ENCODE peak calls at places on chromosomes 7 and 10, in ten cellular contexts. L, K, D, F, N, A, Z, S, X and O are unnamed samples.

GRCh38 chr10:127872011-127872741 is 20.6 kb downstream of the CLRN3 start:
- DNase-seq in L (peak), K (no peak), D (no peak), F (no peak), N (no peak), A (peak), Z (no peak), S (peak), X (no peak), O (peak)

GRCh38 chr7:54179321-54180029 is 362.7 kb upstream of the VSTM2A start:
- DNase-seq in L (no peak), K (no peak), D (no peak), F (no peak), N (no peak), A (no peak), Z (no peak), S (no peak), X (no peak), O (peak)

GRCh38 chr10:107616031-107616430 is 451.5 kb upstream of the SORCS1 start:
- DNase-seq in L (no peak), K (no peak), D (no peak), F (no peak), N (no peak), A (no peak), Z (no peak), S (no peak), X (no peak), O (peak)

GRCh38 chr10:326894-327635 is 191.8 kb downstream of the ZMYND11 start:
- DNase-seq in L (no peak), K (no peak), D (no peak), F (no peak), N (no peak), A (no peak), Z (no peak), S (no peak), X (no peak), O (no peak)

GRCh38 chr10:133279266-133279960 is 2.7 kb upstream of the ADAM8 start:
- DNase-seq in L (no peak), K (no peak), D (no peak), F (no peak), N (no peak), A (no peak), Z (no peak), S (no peak), X (no peak), O (peak)

GRCh38 chr7:28112056-28112455 is 68.5 kb downstream of the JAZF1 start:
- DNase-seq in L (peak), K (no peak), D (peak), F (no peak), N (no peak), A (no peak), Z (no peak), S (no peak), X (no peak), O (no peak)

GRCh38 chr10:77837248-77837924 is 89.2 kb downstream of the DLG5 start:
- DNase-seq in L (peak), K (no peak), D (no peak), F (no peak), N (peak), A (peak), Z (peak), S (no peak), X (peak), O (peak)

GRCh38 chr7:98930921-98931320 is 52.6 kb downstream of the TRRAP start:
- DNase-seq in L (peak), K (no peak), D (no peak), F (no peak), N (no peak), A (peak), Z (peak), S (no peak), X (no peak), O (no peak)

GRCh38 chr10:6148908-6149307 is 53.8 kb upstream of the PFKFB3 start:
- DNase-seq in L (no peak), K (no peak), D (no peak), F (no peak), N (no peak), A (no peak), Z (no peak), S (no peak), X (no peak), O (no peak)

GRCh38 chr7:44466300-44467216 is 23.9 kb downstream of the NUDCD3 start:
- DNase-seq in L (peak), K (no peak), D (no peak), F (no peak), N (no peak), A (peak), Z (no peak), S (no peak), X (no peak), O (no peak)

GRCh38 chr7:44460325-44460724 is 30.1 kb downstream of the NUDCD3 start:
- DNase-seq in L (no peak), K (no peak), D (no peak), F (no peak), N (no peak), A (peak), Z (peak), S (no peak), X (no peak), O (no peak)

GRCh38 chr7:44461387-44461786 is 29.1 kb downstream of the NUDCD3 start:
- DNase-seq in L (peak), K (no peak), D (no peak), F (no peak), N (no peak), A (peak), Z (no peak), S (no peak), X (no peak), O (no peak)

GRCh38 chr7:44465490-44465889 is 25.0 kb downstream of the NUDCD3 start:
- DNase-seq in L (no peak), K (no peak), D (no peak), F (no peak), N (no peak), A (no peak), Z (no peak), S (no peak), X (no peak), O (no peak)

DNA sequence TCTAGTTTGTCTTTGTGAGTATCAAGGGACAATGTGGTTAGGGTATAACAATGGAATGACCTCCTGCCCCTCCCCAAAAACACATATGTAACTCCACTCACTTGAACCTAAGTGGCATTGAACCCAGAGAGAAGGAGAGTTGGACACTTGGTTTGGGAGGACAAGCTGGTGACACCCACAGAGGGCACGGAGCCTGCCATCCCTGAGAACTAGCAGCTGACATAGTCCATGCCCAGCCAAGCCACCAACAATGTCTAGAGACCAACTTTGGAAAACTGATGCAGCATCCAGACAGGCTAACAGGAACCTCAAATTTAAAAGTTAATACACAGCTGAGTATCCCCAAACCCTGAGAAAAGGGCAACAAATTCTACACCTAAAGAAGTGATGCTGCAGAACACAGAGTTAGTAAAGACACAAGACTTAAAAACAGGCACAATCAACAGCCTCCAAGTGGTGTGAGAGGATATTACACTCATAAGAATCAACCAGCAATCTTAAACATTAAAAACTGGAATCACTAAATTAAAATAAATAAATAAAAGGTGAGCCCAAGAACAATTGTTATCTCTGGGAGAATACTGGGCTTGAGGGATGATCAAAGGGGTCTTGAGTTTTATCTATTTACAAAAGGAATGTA is 27.2 kb downstream of the NUDCD3 start:
- DNase-seq in L (peak), K (no peak), D (no peak), F (peak), N (no peak), A (peak), Z (no peak), S (no peak), X (no peak), O (peak)
- TF ChIP-seq CTCF in L (peak), K (peak), D (peak), F (peak), N (peak), A (peak), Z (peak), S (peak), X (peak), O (peak)

GRCh38 chr10:42422911-42423310 is 215.5 kb downstream of the ZNF33B start:
- DNase-seq in L (no peak), K (no peak), D (no peak), F (no peak), N (no peak), A (no peak), Z (no peak), S (no peak), X (no peak), O (no peak)
- TF ChIP-seq CTCF in L (no peak), K (no peak), D (no peak), F (no peak), N (no peak), A (no peak), Z (no peak), S (no peak), X (no peak), O (no peak)

GRCh38 chr10:44853148-44853734 is 57.9 kb upstream of the TMEM72 start:
- DNase-seq in L (peak), K (no peak), D (no peak), F (no peak), N (no peak), A (peak), Z (peak), S (no peak), X (no peak), O (peak)
- TF ChIP-seq CTCF in L (peak), K (no peak), D (peak), F (no peak), N (peak), A (peak), Z (no peak), S (peak), X (peak), O (peak)

GRCh38 chr7:105396566-105396965 is 7.8 kb upstream of the SRPK2 start:
- DNase-seq in L (no peak), K (no peak), D (no peak), F (no peak), N (no peak), A (no peak), Z (no peak), S (no peak), X (no peak), O (no peak)

GRCh38 chr7:105402221-105403095 is 13.7 kb upstream of the SRPK2 start:
- DNase-seq in L (peak), K (no peak), D (no peak), F (no peak), N (no peak), A (peak), Z (no peak), S (no peak), X (no peak), O (no peak)

GRCh38 chr7:105403128-105403527 is 14.4 kb upstream of the SRPK2 start:
- DNase-seq in L (no peak), K (no peak), D (no peak), F (no peak), N (no peak), A (no peak), Z (no peak), S (no peak), X (no peak), O (no peak)

DNA sequence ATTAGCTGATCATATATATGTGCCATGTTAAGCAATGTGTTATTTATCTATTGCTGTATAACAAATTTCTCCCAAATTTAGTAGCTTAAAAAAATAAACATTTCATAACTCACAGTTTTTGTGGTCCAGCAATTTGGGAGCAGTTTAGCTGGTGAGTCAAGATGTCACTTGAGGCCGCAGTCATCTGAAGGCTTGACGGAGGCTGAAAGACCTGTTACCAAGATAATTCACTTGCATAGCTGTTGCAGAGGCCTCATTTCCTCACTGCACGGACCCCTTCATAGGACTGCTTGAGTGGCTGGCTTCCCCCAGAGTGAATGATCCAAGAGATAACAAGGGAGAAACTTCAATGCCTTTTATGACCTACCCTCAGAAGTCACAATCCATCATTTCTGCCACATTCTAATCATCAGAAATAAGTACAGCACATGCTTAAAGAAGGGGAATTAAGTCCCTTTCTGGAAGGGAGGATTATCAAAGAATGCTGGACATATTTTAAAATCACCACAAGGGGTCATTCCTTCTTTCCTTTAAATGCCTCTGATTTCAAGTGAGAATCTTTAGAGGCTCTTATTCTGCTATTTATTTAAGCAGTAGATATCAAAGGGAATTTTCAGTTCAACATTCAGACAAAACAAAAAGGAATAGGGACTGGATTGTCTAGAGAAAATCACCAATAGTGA is 10.5 kb upstream of the SRPK2 start:
- DNase-seq in L (peak), K (no peak), D (peak), F (no peak), N (no peak), A (peak), Z (no peak), S (no peak), X (peak), O (no peak)
- TF ChIP-seq CTCF in L (peak), K (peak), D (peak), F (peak), N (no peak), A (peak), Z (no peak), S (no peak), X (no peak), O (peak)

GRCh38 chr10:54133201-54133600 is 667.8 kb downstream of the PCDH15 start:
- DNase-seq in L (no peak), K (no peak), D (no peak), F (no peak), N (no peak), A (no peak), Z (no peak), S (no peak), X (no peak), O (no peak)
- TF ChIP-seq CTCF in L (no peak), K (no peak), D (no peak), F (no peak), N (peak), A (peak), Z (no peak), S (peak), X (peak), O (peak)

DNA sequence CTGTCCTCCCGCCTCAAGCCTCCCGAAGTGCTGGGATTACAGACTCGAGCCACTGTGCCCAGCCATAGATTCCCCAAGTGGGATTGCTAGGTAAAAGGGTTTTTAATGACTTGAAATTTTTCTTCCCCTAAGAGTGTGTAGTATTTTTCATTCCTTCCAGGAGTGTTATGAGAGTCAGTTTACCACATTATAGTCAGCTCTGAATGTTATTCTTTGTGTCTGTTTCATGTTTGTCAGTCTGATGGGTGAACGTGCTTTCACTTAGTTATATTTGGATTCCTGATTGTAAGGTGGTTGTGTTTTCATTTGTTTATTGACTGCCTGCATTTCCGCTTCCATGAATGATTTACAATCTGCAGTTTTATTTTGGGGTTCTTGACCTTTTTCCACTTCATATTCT is 6.3 kb downstream of the ZNF212 start:
- DNase-seq in L (no peak), K (no peak), D (no peak), F (no peak), N (no peak), A (no peak), Z (no peak), S (no peak), X (no peak), O (no peak)
- TF ChIP-seq CTCF in L (no peak), K (no peak), D (no peak), F (no peak), N (no peak), A (no peak), Z (no peak), S (no peak), X (no peak), O (no peak)

DNA sequence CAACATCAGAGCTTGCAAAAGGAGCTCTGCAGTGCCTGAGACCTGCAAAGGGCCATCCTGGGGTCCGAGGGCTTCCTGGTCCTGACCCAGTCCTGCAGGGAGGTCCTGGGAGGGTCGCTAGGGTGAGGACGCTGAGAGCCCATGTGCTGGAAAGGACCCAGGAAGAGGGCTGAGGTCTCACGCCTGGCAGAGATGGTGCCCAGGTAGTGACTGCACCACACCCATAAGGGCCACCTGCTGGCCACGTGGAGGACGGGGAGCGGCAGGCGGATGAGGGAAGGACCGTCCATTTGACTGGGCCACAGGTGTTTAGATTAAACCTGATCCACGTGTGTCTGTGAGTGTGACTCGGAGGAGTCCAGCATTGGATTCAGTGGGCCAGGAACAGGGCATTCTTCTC is 392.8 kb downstream of the DNAJB6 start:
- DNase-seq in L (no peak), K (no peak), D (no peak), F (no peak), N (no peak), A (no peak), Z (no peak), S (no peak), X (no peak), O (no peak)
- TF ChIP-seq CTCF in L (no peak), K (no peak), D (no peak), F (no peak), N (no peak), A (no peak), Z (no peak), S (no peak), X (no peak), O (no peak)